ENCODE peak calls at places on chromosomes 7 and 10, in seven cellular contexts. B, V, T, A, I, M and O are unnamed samples.

GRCh38 chr10:45420453-45421192 is 46.6 kb downstream of the ALOX5 start:
- DNase-seq in V (peak), B (no peak), A (no peak), M (peak), I (peak), T (peak), O (peak)

GRCh38 chr10:110356628-110357245 is 52.0 kb upstream of the SMNDC1 start:
- DNase-seq in B (peak), M (no peak), T (no peak), I (peak), A (no peak), V (peak), O (peak)

GRCh38 chr10:107585630-107586029 is 421.1 kb upstream of the SORCS1 start:
- DNase-seq in M (no peak), B (no peak), A (no peak), T (no peak), V (no peak), I (no peak), O (no peak)

GRCh38 chr7:34675749-34676374 is 17.8 kb downstream of the NPSR1 start:
- DNase-seq in T (no peak), I (peak), A (no peak), B (peak), M (no peak), V (no peak), O (peak)

GRCh38 chr10:97408496-97408992 is 7.4 kb upstream of the RRP12 start:
- DNase-seq in B (peak), T (no peak), A (no peak), I (no peak), M (no peak), V (no peak), O (no peak)

GRCh38 chr10:24444337-24444736 is 235.4 kb downstream of the KIAA1217 start:
- DNase-seq in B (peak), V (peak), I (peak), T (no peak), A (no peak), M (no peak), O (no peak)

GRCh38 chr10:36450385-36450784 is 675.0 kb upstream of the ANKRD30A start:
- DNase-seq in V (peak), B (no peak), M (no peak), T (no peak), A (peak), I (peak), O (no peak)

GRCh38 chr7:158651968-158652555 is 52.5 kb downstream of the NCAPG2 start:
- DNase-seq in M (no peak), A (no peak), I (peak), V (no peak), T (no peak), B (no peak), O (no peak)

GRCh38 chr10:122149607-122150505 is 121.2 kb upstream of the BTBD16 start:
- DNase-seq in T (no peak), V (no peak), B (no peak), A (no peak), I (peak), M (no peak), O (no peak)

GRCh38 chr10:122151121-122151694 is 119.9 kb upstream of the BTBD16 start:
- DNase-seq in A (no peak), B (no peak), I (no peak), T (no peak), V (no peak), M (no peak), O (no peak)

GRCh38 chr10:122145113-122145512 is 126.0 kb upstream of the BTBD16 start:
- DNase-seq in A (no peak), M (no peak), T (no peak), I (no peak), B (no peak), V (no peak), O (no peak)

GRCh38 chr10:122149138-122149606 is 121.9 kb upstream of the BTBD16 start:
- DNase-seq in T (no peak), B (no peak), I (peak), A (no peak), V (no peak), M (no peak), O (no peak)

DNA sequence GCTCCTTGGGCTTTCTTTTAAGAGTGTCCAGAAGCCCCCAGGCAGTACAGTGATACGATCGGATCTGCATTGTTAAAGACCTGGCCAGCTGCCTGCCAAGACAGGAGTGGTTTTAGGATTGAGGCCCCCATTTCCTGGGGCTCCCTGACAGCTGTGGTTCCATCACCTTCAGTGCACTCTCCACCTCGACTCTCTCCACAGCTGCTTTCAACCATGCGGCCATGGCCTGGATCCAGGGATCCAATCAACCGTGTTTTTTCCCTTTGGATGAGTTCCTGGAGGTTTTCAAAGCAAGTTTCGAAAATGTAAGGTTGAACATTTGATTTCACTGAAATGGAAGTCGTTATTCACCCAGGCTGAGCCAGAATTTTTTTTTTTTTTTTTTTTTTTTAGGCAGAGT is 123.4 kb upstream of the BTBD16 start:
- DNase-seq in B (no peak), I (no peak), A (no peak), M (no peak), T (no peak), V (peak), O (no peak)
- TF ChIP-seq CTCF in B (no peak), I (no peak), A (no peak), M (no peak), T (no peak), V (no peak), O (no peak)

GRCh38 chr10:92142512-92142911 is 148.4 kb downstream of the CPEB3 start:
- DNase-seq in B (no peak), V (no peak), M (no peak), A (no peak), I (no peak), T (no peak), O (no peak)

GRCh38 chr10:92142949-92143348 is 147.9 kb downstream of the CPEB3 start:
- DNase-seq in V (no peak), T (no peak), A (no peak), I (no peak), M (no peak), B (no peak), O (peak)

GRCh38 chr10:92146781-92147180 is 144.1 kb downstream of the CPEB3 start:
- DNase-seq in I (no peak), T (no peak), M (no peak), A (no peak), B (no peak), V (no peak), O (no peak)

GRCh38 chr10:92149261-92149660 is 141.6 kb downstream of the CPEB3 start:
- DNase-seq in B (no peak), V (no peak), A (no peak), T (no peak), I (no peak), M (no peak), O (no peak)

GRCh38 chr10:92146072-92146471 is 144.8 kb downstream of the CPEB3 start:
- DNase-seq in I (no peak), M (no peak), V (no peak), T (no peak), A (no peak), B (no peak), O (no peak)
- TF ChIP-seq CTCF in I (no peak), M (no peak), V (no peak), T (no peak), A (no peak), B (no peak), O (no peak)

GRCh38 chr7:134461921-134462320 is 3.0 kb upstream of the AKR1B1 start:
- DNase-seq in A (no peak), I (no peak), B (no peak), M (no peak), T (no peak), V (no peak), O (no peak)

GRCh38 chr7:134457166-134457565 is 1.7 kb downstream of the AKR1B1 start:
- DNase-seq in I (no peak), A (no peak), V (no peak), M (no peak), B (no peak), T (no peak), O (no peak)

GRCh38 chr7:134460000-134460399 is 1.1 kb upstream of the AKR1B1 start:
- DNase-seq in T (no peak), B (no peak), V (no peak), M (no peak), I (peak), A (no peak), O (no peak)

GRCh38 chr7:134458806-134459698 is at the start of gene AKR1B1:
- DNase-seq in V (peak), A (peak), T (peak), I (peak), M (peak), B (peak), O (peak)

GRCh38 chr7:134458341-134458805 is 527 bp downstream of the AKR1B1 start:
- DNase-seq in B (peak), A (no peak), M (no peak), T (peak), V (no peak), I (no peak), O (peak)
- TF ChIP-seq CTCF in B (peak), A (peak), M (no peak), T (no peak), V (peak), I (peak), O (peak)

DNA sequence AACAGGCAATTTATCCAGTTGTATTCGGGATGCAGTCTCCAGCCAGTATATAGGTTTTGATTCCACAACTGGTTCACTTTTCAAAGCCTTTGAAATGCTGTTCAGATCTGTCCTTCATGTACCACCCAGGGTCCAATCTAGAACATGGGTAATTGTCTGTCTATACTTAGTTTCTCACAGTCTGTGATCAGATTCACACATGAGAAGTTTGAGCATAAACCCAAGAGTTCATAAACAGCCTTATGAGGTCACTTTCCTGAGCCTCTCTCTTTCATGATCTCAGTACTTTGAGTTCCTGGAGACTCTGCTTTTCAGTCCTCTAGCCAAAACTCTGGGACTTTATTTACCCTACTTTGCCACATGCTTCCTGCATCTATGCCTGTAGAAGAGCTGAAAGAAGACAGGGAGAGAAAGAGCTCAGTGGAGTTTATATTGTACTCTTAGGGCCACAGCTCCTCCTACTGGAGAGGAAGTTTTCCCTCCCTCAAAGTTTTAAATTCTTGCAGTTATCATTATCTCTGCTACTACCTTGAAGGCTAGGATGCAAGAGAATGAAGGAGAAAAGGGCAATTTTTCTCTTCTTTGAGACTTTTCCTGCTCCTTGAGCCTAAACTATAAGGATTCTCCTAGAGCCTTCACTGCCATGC is 172.0 kb downstream of the ZEB1 start:
- DNase-seq in I (peak), A (no peak), M (no peak), T (no peak), B (no peak), V (peak), O (no peak)
- TF ChIP-seq CTCF in I (peak), A (peak), M (no peak), T (peak), B (no peak), V (peak), O (peak)

DNA sequence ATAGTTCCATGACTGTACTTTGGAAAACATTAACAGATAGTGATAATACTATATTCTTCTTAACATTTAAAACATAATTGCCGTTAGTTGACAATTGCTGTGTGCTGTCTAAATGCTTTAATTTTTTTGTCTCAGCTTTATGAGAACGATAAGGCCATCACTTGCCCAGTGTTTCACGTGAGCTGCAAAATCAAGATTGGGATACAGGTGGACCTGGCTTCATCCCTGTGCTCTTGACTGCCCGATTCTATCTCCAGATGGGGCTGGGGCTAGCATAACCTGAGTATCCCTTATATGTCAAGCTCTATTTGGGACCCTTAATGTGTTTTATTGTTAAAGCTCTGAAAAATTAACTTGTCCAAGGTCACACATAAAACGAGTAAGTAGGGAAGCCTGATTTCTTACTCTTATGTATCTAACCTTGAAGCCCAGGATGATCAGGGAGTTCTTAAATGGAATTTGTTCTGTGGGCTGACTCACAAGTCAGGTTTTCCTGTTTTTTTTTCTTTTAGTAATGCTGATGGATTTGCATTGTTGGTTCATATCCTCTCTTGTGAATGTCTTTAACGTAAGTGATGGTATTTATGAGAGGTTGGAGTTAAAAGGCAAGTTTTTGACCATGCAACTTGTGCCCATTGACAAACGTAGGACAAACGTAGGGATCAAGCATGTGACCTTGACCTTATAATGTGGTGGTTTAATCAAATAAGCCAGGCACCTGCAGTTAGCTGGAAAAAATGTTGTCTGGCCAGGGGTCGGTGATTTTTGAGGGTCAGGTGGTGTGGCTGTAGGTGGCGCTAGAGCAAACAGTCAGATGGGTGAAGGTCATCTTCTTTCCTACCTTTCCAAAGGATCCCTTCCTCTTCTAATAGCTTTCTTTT is 3.6 kb downstream of the PRKAR2B start:
- DNase-seq in B (no peak), M (no peak), I (no peak), T (no peak), V (peak), A (no peak), O (no peak)
- TF ChIP-seq CTCF in B (no peak), M (no peak), I (peak), T (no peak), V (no peak), A (no peak), O (no peak)

DNA sequence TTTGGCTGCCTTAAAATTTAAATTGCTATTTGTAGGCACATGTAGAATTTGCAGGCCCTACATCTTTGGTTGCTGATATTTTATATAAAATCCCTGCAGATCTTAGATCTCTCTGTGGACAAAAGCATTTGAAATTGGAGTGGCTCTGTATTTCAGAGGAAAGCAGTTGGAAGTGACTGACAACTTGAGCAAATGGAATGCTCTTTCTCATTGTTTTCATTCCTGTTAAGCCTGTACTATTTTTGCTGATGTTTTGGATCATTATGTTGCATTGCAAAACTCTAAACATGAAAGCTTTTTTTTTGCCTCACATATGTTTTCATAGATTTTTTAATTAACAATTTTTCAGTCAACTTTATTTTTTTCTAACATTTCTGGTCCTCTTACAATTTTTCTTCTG is 251.2 kb upstream of the MDFIC start:
- DNase-seq in B (no peak), T (no peak), V (no peak), M (no peak), A (no peak), I (no peak), O (no peak)
- TF ChIP-seq CTCF in B (no peak), T (no peak), V (no peak), M (no peak), A (no peak), I (no peak), O (no peak)

GRCh38 chr7:95682913-95683312 is 86.6 kb upstream of the PDK4 start:
- DNase-seq in T (no peak), V (no peak), A (no peak), B (no peak), I (peak), M (no peak), O (no peak)
- TF ChIP-seq CTCF in T (no peak), V (no peak), A (no peak), B (no peak), I (no peak), M (no peak), O (no peak)

DNA sequence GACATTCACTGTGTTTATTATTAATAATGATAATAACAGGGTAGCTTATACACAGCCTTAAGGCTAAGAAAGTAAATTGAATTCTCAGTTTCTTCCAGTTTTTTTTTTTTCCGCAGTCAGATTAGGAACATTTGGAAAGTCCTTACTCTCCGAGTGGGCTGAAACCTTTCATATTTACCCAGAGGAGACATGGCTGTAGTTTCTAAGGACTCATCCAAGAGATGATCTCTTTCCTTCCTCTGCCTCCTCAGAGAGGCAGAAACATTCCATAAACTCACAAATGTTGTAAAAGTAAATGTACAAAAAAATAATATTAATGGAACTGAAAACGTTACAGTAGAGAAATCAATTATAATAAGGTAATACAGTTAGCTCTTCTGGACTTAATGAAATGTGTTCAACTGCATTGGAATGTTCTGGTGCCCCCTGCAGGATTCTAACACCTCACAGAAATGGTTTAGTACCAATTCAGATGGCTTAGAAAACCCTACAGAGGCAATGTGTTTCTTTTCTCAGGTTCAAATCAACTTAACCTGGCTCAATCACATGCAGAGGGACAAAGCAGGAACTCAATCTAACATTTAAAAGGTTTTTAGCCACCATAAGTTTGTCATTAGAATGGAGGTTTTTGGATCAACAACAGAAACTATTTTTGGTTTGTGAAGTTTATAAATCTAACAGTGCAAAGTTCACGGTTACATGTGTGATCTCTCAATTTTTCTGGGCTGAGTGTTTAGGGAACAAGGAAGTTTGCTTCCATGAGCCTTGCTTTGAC is 71.7 kb downstream of the ICA1 start:
- DNase-seq in B (peak), V (peak), I (peak), A (no peak), M (peak), T (no peak), O (peak)
- TF ChIP-seq CTCF in B (peak), V (peak), I (peak), A (peak), M (no peak), T (peak), O (peak)

DNA sequence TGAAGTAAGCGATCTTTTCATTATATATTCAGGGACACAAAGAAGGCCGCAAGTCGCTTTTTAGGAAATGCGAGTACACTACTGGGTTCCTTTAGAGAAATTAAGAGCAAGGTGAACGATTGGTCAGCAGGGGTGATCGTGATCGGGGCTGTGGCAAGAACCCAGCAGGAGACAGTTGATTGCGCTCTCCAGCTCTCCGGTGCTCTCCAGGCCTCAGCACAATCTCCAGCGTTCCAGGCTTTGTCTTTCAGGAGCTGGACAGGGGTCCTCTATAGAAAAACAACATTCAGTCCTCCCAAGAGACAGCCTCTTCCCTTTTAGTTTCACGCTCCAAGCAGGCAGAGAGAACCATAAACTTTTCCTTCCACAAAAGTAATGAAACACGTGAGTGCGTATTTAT is 170.5 kb upstream of the KLF6 start:
- DNase-seq in I (no peak), B (no peak), M (no peak), T (no peak), A (no peak), V (no peak), O (no peak)
- TF ChIP-seq CTCF in I (no peak), B (no peak), M (no peak), T (no peak), A (no peak), V (no peak), O (no peak)